ENCODE peak calls at places on chromosomes 6 and 20, in ten cellular contexts. O is H1, R is neuronal stem cell, Z is endodermal cell, U is IMR-90, X is NT2/D1, C is HepG2, N is H9, F is mammary epithelial cell, Y is adipocyte. K is an unnamed sample.

GRCh38 chr6:27321901-27322300 is 9.8 kb upstream of the POM121L2 start:
- DNase-seq in O (no peak), R (no peak), Z (no peak), U (no peak), X (no peak), C (no peak), N (no peak), F (no peak), Y (no peak), K (no peak)

GRCh38 chr6:41894366-41895299 is 542 bp downstream of the USP49 start:
- DNase-seq in O (no peak), R (no peak), Z (peak; percentile 75), U (no peak), X (peak; percentile 36), C (no peak), N (peak; percentile 31), F (peak; percentile 17), Y (peak; percentile 28), K (no peak)

GRCh38 chr20:57395111-57395959 is 4.1 kb downstream of the RBM38 start:
- DNase-seq in O (no peak), R (peak; percentile 75), Z (peak; percentile 77), U (peak; percentile 53), X (no peak), C (no peak), N (peak; percentile 66), F (peak; percentile 74), Y (peak; percentile 20), K (no peak)

GRCh38 chr6:32854376-32855178 is 585 bp downstream of the PSMB9 start:
- DNase-seq in O (no peak), R (no peak), Z (no peak), U (peak; percentile 33), X (no peak), C (no peak), N (no peak), F (peak; percentile 36), Y (peak; percentile 76), K (no peak)

GRCh38 chr20:23155141-23155590 is 69.0 kb upstream of the CD93 start:
- DNase-seq in O (peak; percentile 43), R (no peak), Z (peak; percentile 37), U (no peak), X (no peak), C (no peak), N (peak; percentile 18), F (no peak), Y (no peak), K (no peak)

GRCh38 chr20:41411458-41411857 is 44.8 kb upstream of the EMILIN3 start:
- DNase-seq in O (no peak), R (no peak), Z (no peak), U (peak; percentile 28), X (no peak), C (no peak), N (no peak), F (peak; percentile 5), Y (peak; percentile 78), K (no peak)

GRCh38 chr20:25005220-25005619 is 12.7 kb upstream of the APMAP start:
- DNase-seq in O (no peak), R (no peak), Z (no peak), U (peak; percentile 4), X (no peak), C (no peak), N (peak; percentile 6), F (no peak), Y (peak; percentile 41), K (no peak)

GRCh38 chr6:145015739-145016558 is 719.4 kb downstream of the EPM2A start:
- DNase-seq in O (no peak), R (no peak), Z (no peak), U (peak; percentile 97), X (no peak), C (no peak), N (no peak), F (peak; percentile 86), Y (peak; percentile 84), K (peak; percentile 52)

GRCh38 chr6:17497701-17498100 is 102.4 kb upstream of the FAM8A1 start:
- DNase-seq in O (no peak), R (no peak), Z (no peak), U (no peak), X (no peak), C (no peak), N (no peak), F (no peak), Y (no peak), K (no peak)

GRCh38 chr6:122839906-122840305 is 50.8 kb downstream of the SMPDL3A start:
- DNase-seq in O (no peak), R (no peak), Z (peak; percentile 57), U (no peak), X (no peak), C (no peak), N (no peak), F (no peak), Y (no peak), K (no peak)

GRCh38 chr6:99458319-99458718 is 33.2 kb upstream of the PNISR start:
- DNase-seq in O (no peak), R (no peak), Z (peak; percentile 51), U (peak; percentile 44), X (peak; percentile 11), C (peak; percentile 47), N (peak; percentile 27), F (peak; percentile 12), Y (peak; percentile 28), K (peak; percentile 7)

GRCh38 chr6:30877419-30878262 is 6.7 kb upstream of the DDR1 start:
- DNase-seq in O (peak; percentile 89), R (peak; percentile 79), Z (peak; percentile 95), U (peak; percentile 90), X (no peak), C (peak; percentile 91), N (peak; percentile 89), F (peak; percentile 80), Y (peak; percentile 97), K (no peak)
- H3K9ac ChIP-seq in O (no peak overlapping the region), R (no peak overlapping the region), Z (no peak overlapping the region), U (peak overlapping the region; percentile 81), X (no peak overlapping the region), C (peak overlapping the region; percentile 35), N (no peak overlapping the region), F (peak overlapping the region; percentile 60), Y (peak overlapping the region; percentile 80), K (peak overlapping the region; percentile 64)

DNA sequence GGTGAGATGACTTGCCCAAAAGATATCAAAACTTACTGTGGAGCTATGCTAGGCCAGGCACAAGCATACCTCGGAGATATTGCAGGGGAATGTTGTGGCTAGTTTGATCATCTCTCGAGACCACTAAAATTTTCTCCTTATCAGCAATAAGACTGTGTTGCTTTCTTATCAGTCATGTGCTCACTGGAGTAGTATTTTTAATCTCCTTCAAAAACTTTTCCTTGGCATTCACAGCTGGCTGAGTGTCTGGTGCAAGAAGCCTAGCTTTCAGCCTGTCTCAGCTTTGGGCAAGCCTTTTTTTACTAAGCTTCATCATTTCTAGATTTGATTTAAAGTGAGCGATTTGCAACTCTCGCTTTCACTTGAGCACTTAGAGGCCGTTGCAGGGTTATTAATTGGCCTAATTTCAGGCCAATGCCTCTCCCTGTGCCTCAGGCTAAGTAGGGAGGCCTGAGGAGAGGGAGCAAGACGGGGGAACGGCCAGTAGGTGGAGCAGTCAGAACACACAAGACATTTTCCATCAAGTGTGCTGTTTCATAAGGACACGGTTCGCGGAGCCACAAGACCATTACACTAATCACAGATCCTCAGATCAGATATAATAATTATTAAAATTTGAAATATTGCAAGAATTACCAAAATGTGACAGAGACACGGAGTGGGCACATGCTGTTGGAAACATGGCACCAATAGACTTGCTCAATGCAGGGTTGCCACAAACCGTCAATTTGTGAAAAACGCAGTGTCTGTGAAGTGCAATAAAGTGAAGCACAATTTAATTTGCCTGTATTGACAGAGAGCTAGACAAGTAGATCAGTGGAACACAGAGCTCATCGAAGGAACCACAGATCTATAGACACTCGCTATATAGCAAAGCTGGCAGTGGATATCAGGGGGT is 106.8 kb upstream of the SIRPG start:
- DNase-seq in O (peak; percentile 73), R (peak; percentile 60), Z (peak; percentile 91), U (peak; percentile 86), X (peak; percentile 74), C (peak; percentile 73), N (peak; percentile 74), F (peak; percentile 66), Y (peak; percentile 93), K (peak; percentile 33)
- H3K4me1 ChIP-seq in O (no peaks in the 10 kb centered on the region), R (no peaks in the 10 kb centered on the region), Z (no peaks in the 10 kb centered on the region), U (peaks cover 2% of the 10 kb centered on the region), X (no peaks in the 10 kb centered on the region), C (no peaks in the 10 kb centered on the region), N (no peaks in the 10 kb centered on the region), F (peaks cover 18% of the 10 kb centered on the region), Y (peaks cover 25% of the 10 kb centered on the region), K (peaks cover 14% of the 10 kb centered on the region)

DNA sequence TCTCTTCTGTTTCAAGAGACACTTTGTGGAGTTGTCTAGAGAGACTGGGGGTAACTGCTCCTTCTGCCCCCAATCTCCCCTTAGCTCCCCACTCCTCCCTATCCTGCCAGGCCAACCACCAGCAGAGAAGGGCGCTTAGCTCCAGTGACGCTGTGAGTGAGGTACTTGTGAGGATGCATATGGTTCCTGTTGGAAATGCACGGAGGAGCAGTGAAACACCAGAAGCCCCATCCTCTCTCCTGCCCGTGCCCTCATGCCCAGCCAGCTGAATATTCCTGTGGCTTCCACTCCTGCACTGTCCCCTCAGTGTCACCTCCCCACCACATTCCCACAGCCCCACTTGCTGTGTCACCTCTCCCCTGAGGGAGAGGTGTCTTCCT is 11.9 kb downstream of the NT5E start:
- DNase-seq in O (no peak), R (no peak), Z (peak; percentile 33), U (no peak), X (no peak), C (no peak), N (no peak), F (no peak), Y (no peak), K (no peak)
- H3K9ac ChIP-seq in O (no peak overlapping the region), R (no peak overlapping the region), Z (no peak overlapping the region), U (no peak overlapping the region), X (no peak overlapping the region), C (no peak overlapping the region), N (no peak overlapping the region), F (no peak overlapping the region), Y (peak overlapping the region; percentile 5), K (no peak overlapping the region)

GRCh38 chr20:32358883-32359632 is 927 bp downstream of the ASXL1 start:
- DNase-seq in O (peak; percentile 85), R (peak; percentile 81), Z (peak; percentile 92), U (peak; percentile 51), X (peak; percentile 67), C (peak; percentile 85), N (peak; percentile 91), F (peak; percentile 44), Y (peak; percentile 86), K (no peak)
- H3K4me1 ChIP-seq in O (peaks cover 3% of the 10 kb centered on the region), R (no peaks in the 10 kb centered on the region), Z (no peaks in the 10 kb centered on the region), U (peaks cover 5% of the 10 kb centered on the region), X (no peaks in the 10 kb centered on the region), C (peaks cover 72% of the 10 kb centered on the region), N (no peaks in the 10 kb centered on the region), F (peaks cover 38% of the 10 kb centered on the region), Y (peaks cover 69% of the 10 kb centered on the region), K (peaks cover 34% of the 10 kb centered on the region)

DNA sequence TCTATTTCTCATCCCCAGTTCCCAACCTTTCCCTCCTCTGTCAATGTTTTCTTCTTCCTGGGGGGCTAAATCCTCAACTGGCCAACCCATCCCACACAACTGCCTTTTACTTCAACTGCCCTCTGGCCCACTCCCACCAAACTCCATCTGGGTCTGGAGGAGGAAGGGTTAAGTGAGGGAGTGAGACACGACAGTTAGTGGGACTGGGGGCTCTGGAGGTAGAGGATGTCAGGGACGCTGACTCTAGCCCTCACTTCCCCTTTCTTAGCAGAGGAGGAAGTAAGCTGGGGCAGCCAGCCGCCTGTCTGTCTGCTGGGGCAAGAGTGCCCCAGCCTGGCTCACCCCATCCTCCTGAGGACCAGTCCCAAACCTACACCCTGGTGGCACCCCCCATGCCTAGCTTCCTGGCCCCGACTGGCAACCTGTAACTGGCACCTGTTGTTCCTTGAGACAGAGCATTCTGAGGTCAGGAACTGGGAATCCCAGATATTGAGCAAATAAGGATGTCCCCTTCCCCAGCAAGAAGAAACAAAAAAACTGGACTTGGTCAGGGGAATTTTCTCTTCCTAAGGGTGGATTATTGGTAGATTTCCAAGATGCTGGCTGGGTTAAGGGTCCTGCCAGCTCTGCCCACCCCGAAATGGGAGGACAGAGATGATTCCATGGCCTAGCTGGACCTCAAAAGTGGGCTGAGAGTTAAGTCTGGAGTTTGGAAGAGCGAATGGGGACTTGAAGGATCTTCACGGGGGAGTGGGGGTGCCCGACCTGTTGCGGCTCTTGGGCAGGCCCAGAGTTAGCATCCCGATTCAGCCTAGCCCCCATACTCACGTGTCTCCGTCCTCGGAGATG is 973 bp downstream of the NFKBIE start:
- DNase-seq in O (no peak), R (no peak), Z (no peak), U (peak; percentile 31), X (no peak), C (no peak), N (no peak), F (peak; percentile 29), Y (no peak), K (no peak)
- H3K9ac ChIP-seq in O (no peak overlapping the region), R (peak overlapping the region; percentile 84), Z (peak overlapping the region; percentile 4), U (peak overlapping the region; percentile 82), X (peak overlapping the region; percentile 83), C (peak overlapping the region; percentile 84), N (peak overlapping the region; percentile 54), F (peak overlapping the region; percentile 70), Y (peak overlapping the region; percentile 87), K (peak overlapping the region; percentile 86)

K was measured in keratinocyte.